ENCODE peak calls at places on chromosomes 6 and 20, in ten cellular contexts. C is spleen, H is body of pancreas, W is HepG2, U is breast epithelium, M is sigmoid colon, X is ovary, Y is tibial nerve, E is lower leg skin, P is uterus. A is an unnamed sample.

GRCh38 chr20:49846206-49846807 is 33.7 kb downstream of the SLC9A8 start:
- DNase-seq in C (no peak), H (peak; percentile 44), W (peak; percentile 73), U (no peak), M (no peak), X (no peak), Y (peak; percentile 81), E (no peak), P (no peak), A (peak; percentile 80)

GRCh38 chr6:6631526-6632276 is 43.2 kb downstream of the LY86 start:
- DNase-seq in C (no peak), H (no peak), W (no peak), U (no peak), M (no peak), X (no peak), Y (no peak), E (no peak), P (no peak), A (peak; percentile 76)

GRCh38 chr6:133553652-133554051 is 312.5 kb downstream of the EYA4 start:
- DNase-seq in C (no peak), H (peak; percentile 61), W (peak; percentile 46), U (no peak), M (no peak), X (peak; percentile 39), Y (peak; percentile 71), E (no peak), P (peak; percentile 23), A (peak; percentile 57)

GRCh38 chr6:125300992-125301434 is 754 bp downstream of the HDDC2 start:
- DNase-seq in C (no peak), H (no peak), W (no peak), U (no peak), M (no peak), X (no peak), Y (no peak), E (no peak), P (no peak), A (peak; percentile 56)

GRCh38 chr6:5028921-5029320 is 25.1 kb upstream of the RPP40 start:
- DNase-seq in C (no peak), H (no peak), W (peak; percentile 36), U (no peak), M (no peak), X (no peak), Y (no peak), E (no peak), P (no peak), A (no peak)

GRCh38 chr6:5457036-5457435 is 195.7 kb downstream of the FARS2 start:
- DNase-seq in C (no peak), H (peak; percentile 18), W (no peak), U (no peak), M (no peak), X (no peak), Y (no peak), E (no peak), P (no peak), A (no peak)

GRCh38 chr6:166686317-166686716 is 59.3 kb upstream of the RPS6KA2 start:
- DNase-seq in C (no peak), H (no peak), W (no peak), U (no peak), M (no peak), X (no peak), Y (no peak), E (peak; percentile 72), P (no peak), A (no peak)

GRCh38 chr20:3502878-3503277 is 32.1 kb downstream of the ATRN start:
- DNase-seq in C (no peak), H (no peak), W (no peak), U (no peak), M (no peak), X (no peak), Y (no peak), E (no peak), P (no peak), A (no peak)

GRCh38 chr6:111565316-111566221 is 40.1 kb downstream of the TRAF3IP2 start:
- DNase-seq in C (no peak), H (peak; percentile 40), W (peak; percentile 30), U (no peak), M (no peak), X (no peak), Y (no peak), E (no peak), P (no peak), A (peak; percentile 25)

GRCh38 chr20:40189621-40190020 is 499.4 kb downstream of the MAFB start:
- DNase-seq in C (no peak), H (no peak), W (no peak), U (no peak), M (no peak), X (no peak), Y (no peak), E (no peak), P (no peak), A (no peak)

GRCh38 chr20:40191573-40191972 is 497.5 kb downstream of the MAFB start:
- DNase-seq in C (no peak), H (no peak), W (no peak), U (peak; percentile 53), M (no peak), X (no peak), Y (peak; percentile 57), E (no peak), P (no peak), A (no peak)

GRCh38 chr20:40192083-40192482 is 497.0 kb downstream of the MAFB start:
- DNase-seq in C (no peak), H (no peak), W (no peak), U (no peak), M (no peak), X (no peak), Y (no peak), E (no peak), P (no peak), A (peak; percentile 15)

GRCh38 chr20:40188319-40188718 is 500.7 kb downstream of the MAFB start:
- DNase-seq in C (no peak), H (no peak), W (no peak), U (no peak), M (no peak), X (no peak), Y (no peak), E (no peak), P (no peak), A (no peak)

GRCh38 chr20:40186826-40187225 is 502.2 kb downstream of the MAFB start:
- DNase-seq in C (no peak), H (no peak), W (no peak), U (no peak), M (no peak), X (no peak), Y (no peak), E (no peak), P (no peak), A (no peak)
- TF ChIP-seq CTCF in C (no peak), H (no peak), W (no peak), U (no peak), M (no peak), X (no peak), Y (no peak), E (no peak), P (no peak), A (no peak)

GRCh38 chr20:56368351-56369134 is 9.8 kb downstream of the FAM210B start:
- DNase-seq in C (no peak), H (no peak), W (no peak), U (no peak), M (no peak), X (no peak), Y (no peak), E (no peak), P (no peak), A (peak; percentile 39)
- TF ChIP-seq POLR2A in C (no peak), H (no peak), W (no peak), U (no peak), M (no peak), X (no peak), Y (no peak), E (no peak), P (no peak), A (no peak)

GRCh38 chr20:44850883-44851282 is 34.6 kb upstream of the YWHAB start:
- DNase-seq in C (no peak), H (no peak), W (no peak), U (no peak), M (no peak), X (no peak), Y (no peak), E (no peak), P (no peak), A (no peak)

GRCh38 chr20:44849712-44850111 is 35.8 kb upstream of the YWHAB start:
- DNase-seq in C (no peak), H (no peak), W (no peak), U (no peak), M (no peak), X (no peak), Y (no peak), E (no peak), P (no peak), A (no peak)

GRCh38 chr20:44851545-44851944 is 34.0 kb upstream of the YWHAB start:
- DNase-seq in C (no peak), H (no peak), W (no peak), U (no peak), M (no peak), X (no peak), Y (no peak), E (no peak), P (no peak), A (no peak)

GRCh38 chr20:44850272-44850671 is 35.2 kb upstream of the YWHAB start:
- DNase-seq in C (no peak), H (no peak), W (no peak), U (no peak), M (no peak), X (no peak), Y (no peak), E (no peak), P (no peak), A (no peak)

GRCh38 chr20:44848254-44849015 is 37.1 kb upstream of the YWHAB start:
- DNase-seq in C (no peak), H (no peak), W (no peak), U (no peak), M (no peak), X (no peak), Y (no peak), E (no peak), P (no peak), A (no peak)
- TF ChIP-seq CTCF in C (no peak), H (no peak), W (no peak), U (no peak), M (no peak), X (no peak), Y (no peak), E (no peak), P (no peak), A (no peak)

DNA sequence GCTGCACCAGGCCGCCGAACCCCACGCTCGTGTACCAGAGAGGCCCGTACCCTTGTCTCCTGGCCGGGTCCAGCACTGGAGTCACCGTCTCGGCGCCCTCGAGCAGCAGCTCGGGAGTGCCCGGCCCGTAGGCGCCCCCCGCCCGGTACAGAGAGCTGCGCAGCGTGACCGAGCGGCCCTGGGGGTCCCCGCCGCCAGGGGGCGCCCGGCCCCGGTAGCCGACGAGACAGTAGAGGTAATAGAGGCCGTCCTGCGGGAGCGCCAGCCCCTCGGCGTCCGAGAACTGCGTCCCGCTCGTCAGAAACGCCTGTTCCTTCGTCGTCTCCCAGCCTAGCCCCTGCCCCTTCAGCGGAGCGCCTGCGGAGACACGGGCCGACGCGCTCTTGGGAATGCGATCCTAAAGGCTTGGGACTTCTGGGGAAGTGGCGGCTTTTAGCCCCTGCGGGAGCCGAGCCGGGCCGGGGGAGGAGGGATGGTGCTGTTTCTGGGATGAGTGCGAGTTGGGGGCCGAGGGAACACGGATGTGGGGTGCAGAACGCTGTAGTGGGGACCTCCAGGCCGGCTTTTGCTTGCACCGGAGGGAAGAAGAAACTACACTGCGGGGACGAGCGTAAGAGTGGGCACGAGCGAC is 1.3 kb downstream of the LTB start:
- DNase-seq in C (peak; percentile 99), H (peak; percentile 86), W (peak; percentile 61), U (peak; percentile 75), M (peak; percentile 94), X (peak; percentile 91), Y (peak; percentile 81), E (peak; percentile 97), P (peak; percentile 88), A (peak; percentile 93)
- TF ChIP-seq POLR2A in C (peak; percentile 38), H (no peak), W (no peak), U (no peak), M (peak; percentile 33), X (no peak), Y (peak; percentile 10), E (no peak), P (peak; percentile 40), A (peak; percentile 41)

A was measured in NB4.